ENCODE peak calls at places on chromosomes 3 and 15, in nine cellular contexts. A is psoas muscle, P is heart left ventricle, G is astrocyte of the spinal cord, B is left ventricle myocardium inferior, W is tibial nerve, T is esophagus muscularis mucosa, I is fibroblast of villous mesenchyme, Y is left lung. C is an unnamed sample.

GRCh38 chr15:48565560-48566482 is 79.7 kb downstream of the FBN1 start:
- DNase-seq in Y (no peak), W (no peak), I (peak; percentile 95), A (no peak), T (no peak), P (no peak), B (no peak), G (peak; percentile 96), C (peak; percentile 85)

GRCh38 chr3:123349566-123350450 is 99.1 kb downstream of the ADCY5 start:
- DNase-seq in T (no peak), B (no peak), Y (no peak), G (no peak), A (no peak), P (no peak), I (no peak), W (no peak), C (no peak)

GRCh38 chr3:76131396-76132153 is 346.2 kb upstream of the ZNF717 start:
- DNase-seq in P (no peak), B (no peak), Y (no peak), G (peak; percentile 16), I (peak; percentile 50), W (no peak), A (no peak), T (no peak), C (no peak)

GRCh38 chr3:53804697-53805462 is 41.3 kb downstream of the CHDH start:
- DNase-seq in I (peak; percentile 14), A (no peak), B (no peak), T (no peak), Y (no peak), P (no peak), G (peak; percentile 48), W (no peak), C (peak; percentile 55)

GRCh38 chr3:175879417-175879816 is 1020.3 kb downstream of the NAALADL2 start:
- DNase-seq in G (no peak), Y (no peak), T (no peak), W (no peak), B (no peak), A (no peak), I (no peak), P (no peak), C (no peak)

GRCh38 chr15:81256916-81257315 is 60.2 kb downstream of the IL16 start:
- DNase-seq in B (no peak), A (no peak), Y (no peak), T (no peak), P (no peak), W (no peak), G (peak; percentile 55), I (peak; percentile 62), C (peak; percentile 56)

GRCh38 chr3:141920701-141921100 is 44.3 kb downstream of the ATP1B3 start:
- DNase-seq in B (no peak), W (no peak), G (no peak), P (no peak), A (no peak), Y (no peak), I (no peak), T (no peak), C (no peak)

GRCh38 chr3:44995142-44995770 is 19.2 kb downstream of the EXOSC7 start:
- DNase-seq in P (peak; percentile 67), I (peak; percentile 81), W (peak; percentile 57), A (no peak), Y (no peak), G (peak; percentile 69), T (no peak), B (no peak), C (no peak)

GRCh38 chr3:126313580-126314304 is 43.5 kb downstream of the KLF15 start:
- DNase-seq in Y (peak; percentile 37), W (no peak), G (no peak), T (peak; percentile 77), B (no peak), I (no peak), P (no peak), A (no peak), C (no peak)

GRCh38 chr3:170536712-170537111 is 49.2 kb downstream of the SLC7A14 start:
- DNase-seq in W (no peak), I (no peak), Y (no peak), A (no peak), G (no peak), B (no peak), T (no peak), P (no peak), C (no peak)

GRCh38 chr3:33023176-33024136 is 72.0 kb downstream of the CCR4 start:
- DNase-seq in B (no peak), W (no peak), Y (no peak), I (no peak), T (no peak), A (no peak), G (no peak), P (no peak), C (no peak)

GRCh38 chr15:40070166-40070557 is 31.2 kb upstream of the SRP14 start:
- DNase-seq in T (no peak), G (no peak), Y (no peak), A (no peak), I (no peak), B (no peak), W (no peak), P (no peak), C (no peak)

GRCh38 chr3:185930393-185931107 is 7.3 kb downstream of the TRA2B start:
- DNase-seq in A (no peak), T (no peak), I (no peak), Y (no peak), B (no peak), G (no peak), W (no peak), P (no peak), C (no peak)

GRCh38 chr3:185928532-185928931 is 9.3 kb downstream of the TRA2B start:
- DNase-seq in A (no peak), B (no peak), P (no peak), W (no peak), G (no peak), T (no peak), Y (no peak), I (no peak), C (no peak)

GRCh38 chr3:185927501-185928200 is 10.2 kb downstream of the TRA2B start:
- DNase-seq in G (no peak), P (no peak), B (no peak), Y (no peak), I (no peak), W (no peak), A (no peak), T (no peak), C (no peak)

GRCh38 chr3:185931777-185932176 is 6.0 kb downstream of the TRA2B start:
- DNase-seq in W (no peak), A (no peak), I (no peak), P (no peak), B (no peak), G (no peak), Y (no peak), T (no peak), C (no peak)

DNA sequence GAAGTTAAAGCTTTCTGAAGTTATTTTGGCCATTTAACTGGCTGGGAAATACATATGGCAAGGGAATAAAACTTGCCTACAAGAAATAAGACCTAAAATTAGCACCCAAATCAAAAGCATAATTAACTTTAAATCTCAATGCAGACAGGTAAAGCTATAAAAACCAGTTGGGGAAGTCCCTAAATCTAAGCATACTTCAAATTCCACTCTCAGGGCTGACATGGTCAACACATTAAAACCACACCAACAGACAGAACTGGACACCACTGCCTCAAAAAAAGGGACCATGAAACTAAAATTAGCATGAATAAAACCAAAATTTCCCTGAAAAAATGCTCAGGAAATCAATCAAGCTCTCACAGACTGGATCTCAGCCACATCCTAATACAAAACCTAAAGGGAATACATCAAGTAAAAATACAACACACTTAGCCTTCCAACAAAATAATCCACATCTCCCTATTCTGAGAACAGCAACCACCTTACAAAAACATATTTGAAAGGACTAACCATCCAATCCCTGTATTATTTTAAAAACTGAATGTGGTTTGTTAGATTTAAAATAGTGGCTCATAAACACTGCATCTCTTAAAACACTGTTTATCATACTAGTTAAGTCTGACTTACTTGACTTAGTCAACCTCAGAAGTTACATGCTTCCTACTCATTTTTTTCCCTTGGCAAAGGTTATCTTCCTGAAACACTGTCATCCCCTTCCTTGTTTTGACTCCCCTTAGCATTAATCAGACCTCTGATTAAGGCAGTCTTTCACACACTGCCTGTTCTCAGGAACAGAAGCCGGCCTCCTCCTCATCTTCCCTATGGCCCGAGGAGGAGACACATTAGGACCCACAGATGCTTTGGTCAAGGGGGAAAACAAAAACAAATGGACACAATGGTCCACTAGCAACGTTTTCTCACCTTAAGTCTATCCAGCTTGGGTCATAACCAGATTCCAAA is 8.3 kb downstream of the TRA2B start:
- DNase-seq in A (no peak), T (no peak), P (no peak), I (no peak), W (no peak), Y (no peak), B (no peak), G (no peak), C (peak; percentile 79)
- H3K4me3 ChIP-seq in A (peak overlapping the region; percentile 99), T (peak overlapping the region; percentile 20), P (peak overlapping the region; percentile 10), I (peak overlapping the region; percentile 22), W (no peak overlapping the region), Y (no peak overlapping the region), B (peak overlapping the region; percentile 98), G (no peak overlapping the region), C (no peak overlapping the region)

DNA sequence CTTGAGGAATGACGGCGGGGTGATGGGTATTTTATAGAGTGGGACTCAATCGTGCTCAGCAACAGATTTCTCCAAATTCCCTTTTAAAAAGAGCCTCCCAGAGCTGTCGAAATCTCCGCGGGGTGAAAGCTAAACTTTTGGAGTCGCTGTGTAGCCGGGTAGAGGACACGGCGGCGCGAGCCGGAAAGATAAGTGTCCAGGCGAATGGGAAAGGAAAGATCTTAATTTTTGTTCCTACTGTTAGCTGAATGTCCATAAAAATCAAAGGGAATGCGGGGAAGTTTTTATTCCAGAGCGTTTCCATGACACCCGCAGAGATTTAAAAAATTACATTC is 9.1 kb downstream of the EOMES start:
- DNase-seq in T (no peak), Y (peak; percentile 37), W (no peak), G (no peak), I (no peak), B (no peak), A (no peak), P (no peak), C (no peak)
- H3K4me3 ChIP-seq in T (peak overlapping the region; percentile 68), Y (peak overlapping the region; percentile 32), W (peak overlapping the region; percentile 29), G (peak overlapping the region; percentile 44), I (peak overlapping the region; percentile 54), B (peak overlapping the region; percentile 75), A (peak overlapping the region; percentile 73), P (peak overlapping the region; percentile 72), C (peak overlapping the region; percentile 57)

DNA sequence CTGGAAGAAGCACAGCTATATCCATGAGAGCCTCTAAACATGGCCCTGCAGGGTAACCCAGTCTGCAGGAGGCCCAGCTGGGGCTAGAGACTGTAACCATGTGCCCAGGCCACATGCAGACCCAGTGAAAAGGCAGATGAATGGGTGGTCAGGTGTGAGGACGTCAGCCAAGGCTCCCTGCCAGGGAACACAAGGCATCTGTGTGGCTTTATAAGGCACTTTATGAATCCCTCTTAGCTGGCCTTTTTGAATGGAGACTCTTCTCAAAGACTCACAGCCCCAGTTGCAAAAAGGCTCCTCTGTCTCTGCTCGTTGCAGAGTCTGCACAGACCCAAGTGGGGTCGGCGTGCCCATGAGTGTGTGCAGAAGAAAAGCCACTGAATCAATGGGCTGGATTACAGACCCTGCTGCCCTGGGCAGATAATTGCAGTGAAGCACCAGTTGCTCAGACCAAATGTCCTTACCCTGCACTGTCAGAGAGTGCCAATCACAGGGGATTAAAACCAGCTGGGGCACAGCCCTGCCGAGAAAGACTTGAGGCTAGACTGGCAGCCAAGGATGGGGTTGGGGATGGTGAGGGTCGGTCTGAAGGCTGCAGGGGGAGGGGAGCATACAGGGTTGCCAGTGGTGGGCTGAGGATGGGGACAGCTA is 154.2 kb downstream of the RAB11A start:
- DNase-seq in P (no peak), G (peak; percentile 22), I (no peak), B (no peak), T (no peak), W (no peak), A (no peak), Y (no peak), C (no peak)
- H3K4me3 ChIP-seq in P (no peak overlapping the region), G (no peak overlapping the region), I (no peak overlapping the region), B (no peak overlapping the region), T (no peak overlapping the region), W (no peak overlapping the region), A (no peak overlapping the region), Y (no peak overlapping the region), C (no peak overlapping the region)

GRCh38 chr3:106836906-106837305 is 540.3 kb upstream of the CCDC54 start:
- DNase-seq in B (no peak), W (no peak), A (no peak), I (no peak), T (no peak), P (no peak), G (no peak), Y (no peak), C (no peak)
- H3K4me3 ChIP-seq in B (no peak overlapping the region), W (no peak overlapping the region), A (no peak overlapping the region), I (no peak overlapping the region), T (no peak overlapping the region), P (no peak overlapping the region), G (no peak overlapping the region), Y (no peak overlapping the region), C (no peak overlapping the region)